ENCODE peak calls at places on chromosome 22, in four cellular contexts. One of them, this sample, is unnamed.
A peak's percentile ranks its signal among the peaks of the same experiment; 100 is the strongest.

GRCh38 chr22:29079218-29079901 is 6.5 kb downstream of the KREMEN1 start:
- DNase-seq in A549: no peak
- DNase-seq in K562: no peak
- DNase-seq in heart left ventricle: no peak
- DNase-seq in this sample: no peak

GRCh38 chr22:36808611-36809344 is 8.1 kb downstream of the PVALB start:
- DNase-seq in K562: no peak
- DNase-seq in A549: no peak
- DNase-seq in heart left ventricle: no peak
- DNase-seq in this sample: no peak

GRCh38 chr22:30290679-30291333 is 1.5 kb upstream of the CASTOR1 start:
- DNase-seq in heart left ventricle: peak; percentile 91
- DNase-seq in K562: no peak
- DNase-seq in A549: no peak
- DNase-seq in this sample: no peak

GRCh38 chr22:40324468-40325305 is 21.6 kb upstream of the ADSL start:
- DNase-seq in heart left ventricle: no peak
- DNase-seq in K562: no peak
- DNase-seq in A549: no peak
- DNase-seq in this sample: no peak

GRCh38 chr22:19710769-19711106 is 3.6 kb upstream of the SEPTIN5 start:
- DNase-seq in heart left ventricle: no peak
- DNase-seq in A549: no peak
- DNase-seq in K562: no peak
- DNase-seq in this sample: no peak

GRCh38 chr22:19434829-19435580 is 2.7 kb downstream of the MRPL40 start:
- DNase-seq in A549: no peak
- DNase-seq in K562: no peak
- DNase-seq in heart left ventricle: no peak
- DNase-seq in this sample: no peak

GRCh38 chr22:49951001-49951677 is 9.4 kb upstream of the PIM3 start:
- DNase-seq in K562: peak; percentile 16
- DNase-seq in A549: no peak
- DNase-seq in heart left ventricle: no peak
- DNase-seq in this sample: peak; percentile 63

GRCh38 chr22:50056214-50056972 is 1.7 kb downstream of the TTLL8 start:
- DNase-seq in heart left ventricle: no peak
- DNase-seq in K562: no peak
- DNase-seq in A549: no peak
- DNase-seq in this sample: peak; percentile 63

GRCh38 chr22:37019309-37020191 is at the start of the genes MPST and TST:
- DNase-seq in A549: peak; percentile 63
- DNase-seq in K562: peak; percentile 81
- DNase-seq in heart left ventricle: peak; percentile 91
- DNase-seq in this sample: peak; percentile 95

GRCh38 chr22:42074153-42074750 is at the start of gene PHETA2:
- DNase-seq in A549: no peak
- DNase-seq in K562: no peak
- DNase-seq in heart left ventricle: peak; percentile 82
- DNase-seq in this sample: peak; percentile 68

GRCh38 chr22:25564320-25564978 is at the start of gene GRK3:
- DNase-seq in heart left ventricle: peak; percentile 83
- DNase-seq in K562: peak; percentile 87
- DNase-seq in A549: peak; percentile 59
- DNase-seq in this sample: peak; percentile 84

GRCh38 chr22:38878001-38878400 is 6.0 kb upstream of the CBX6 start:
- DNase-seq in heart left ventricle: no peak
- DNase-seq in K562: no peak
- DNase-seq in A549: no peak
- DNase-seq in this sample: no peak

GRCh38 chr22:25282671-25283561 is 63.5 kb downstream of the CRYBB2 start:
- DNase-seq in K562: no peak
- DNase-seq in heart left ventricle: peak; percentile 62
- DNase-seq in A549: no peak
- DNase-seq in this sample: peak; percentile 36

GRCh38 chr22:37498289-37498909 is 12.2 kb upstream of the MFNG start:
- DNase-seq in K562: peak; percentile 80
- DNase-seq in heart left ventricle: no peak
- DNase-seq in A549: peak; percentile 52
- DNase-seq in this sample: peak; percentile 87

GRCh38 chr22:29043906-29044575 is 17.6 kb downstream of the C22orf31 start:
- DNase-seq in K562: no peak
- DNase-seq in A549: no peak
- DNase-seq in heart left ventricle: no peak
- DNase-seq in this sample: no peak

GRCh38 chr22:42780070-42780540 is 59.4 kb upstream of the A4GALT start:
- DNase-seq in heart left ventricle: no peak
- DNase-seq in K562: peak; percentile 47
- DNase-seq in A549: peak; percentile 93
- DNase-seq in this sample: peak; percentile 70

GRCh38 chr22:38900677-38901076 is 28.7 kb upstream of the CBX6 start:
- DNase-seq in A549: no peak
- DNase-seq in heart left ventricle: no peak
- DNase-seq in K562: no peak
- DNase-seq in this sample: no peak

GRCh38 chr22:50261615-50262459 is at the start of gene MAPK12:
- DNase-seq in K562: peak; percentile 81
- DNase-seq in A549: no peak
- DNase-seq in heart left ventricle: no peak
- DNase-seq in this sample: peak; percentile 94

GRCh38 chr22:49996532-49997220 is 15.9 kb downstream of the IL17REL start:
- DNase-seq in K562: no peak
- DNase-seq in heart left ventricle: no peak
- DNase-seq in A549: no peak
- DNase-seq in this sample: no peak

DNA sequence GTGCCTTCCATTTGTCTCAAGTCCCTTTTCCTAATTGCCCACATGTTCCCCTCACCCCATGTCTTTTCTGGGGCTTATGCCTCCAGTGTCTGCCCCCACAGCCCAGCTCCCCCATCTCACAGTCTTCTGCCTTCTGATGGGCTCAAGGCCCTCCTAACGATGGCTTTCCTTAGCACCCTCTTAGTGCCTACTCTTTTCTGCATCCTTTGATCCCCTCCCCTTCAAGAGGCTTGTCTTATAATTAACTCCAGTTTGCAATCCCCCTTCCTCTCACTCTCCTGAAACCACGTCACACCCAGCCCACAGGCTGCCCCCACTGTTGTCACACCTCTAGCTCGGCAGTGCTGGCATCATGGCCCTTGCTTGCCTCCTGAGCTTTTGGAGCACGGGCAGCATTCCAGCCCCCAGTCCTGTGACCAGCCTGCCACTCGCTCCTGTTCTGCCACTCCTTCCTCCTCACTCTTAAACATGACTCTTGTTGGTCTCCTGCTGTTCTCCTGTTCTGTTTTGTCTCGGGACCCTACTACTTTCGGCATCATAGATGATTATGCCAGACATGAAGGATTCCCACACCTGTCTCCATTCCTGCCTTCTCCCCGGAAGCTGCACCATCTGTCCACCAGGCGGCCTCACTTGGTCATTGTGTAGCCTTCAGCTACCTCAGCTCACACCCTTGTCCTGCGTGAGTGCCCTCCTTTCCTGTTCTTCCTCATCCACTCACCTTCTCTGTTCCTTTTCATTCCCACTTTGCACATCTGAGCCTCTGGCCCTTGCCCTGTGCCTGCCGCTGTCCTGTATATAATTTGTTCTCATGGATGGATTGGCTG is 26.1 kb downstream of the UBE2L3 start:
- DNase-seq in K562: peak; percentile 88
- DNase-seq in A549: peak; percentile 31
- DNase-seq in heart left ventricle: peak; percentile 76
- DNase-seq in this sample: no peak
- TF ChIP-seq CTCF in K562: peak; percentile 100
- TF ChIP-seq CTCF in A549: peak; percentile 21
- TF ChIP-seq CTCF in heart left ventricle: peak; percentile 22
- TF ChIP-seq CTCF in this sample: no peak

DNA sequence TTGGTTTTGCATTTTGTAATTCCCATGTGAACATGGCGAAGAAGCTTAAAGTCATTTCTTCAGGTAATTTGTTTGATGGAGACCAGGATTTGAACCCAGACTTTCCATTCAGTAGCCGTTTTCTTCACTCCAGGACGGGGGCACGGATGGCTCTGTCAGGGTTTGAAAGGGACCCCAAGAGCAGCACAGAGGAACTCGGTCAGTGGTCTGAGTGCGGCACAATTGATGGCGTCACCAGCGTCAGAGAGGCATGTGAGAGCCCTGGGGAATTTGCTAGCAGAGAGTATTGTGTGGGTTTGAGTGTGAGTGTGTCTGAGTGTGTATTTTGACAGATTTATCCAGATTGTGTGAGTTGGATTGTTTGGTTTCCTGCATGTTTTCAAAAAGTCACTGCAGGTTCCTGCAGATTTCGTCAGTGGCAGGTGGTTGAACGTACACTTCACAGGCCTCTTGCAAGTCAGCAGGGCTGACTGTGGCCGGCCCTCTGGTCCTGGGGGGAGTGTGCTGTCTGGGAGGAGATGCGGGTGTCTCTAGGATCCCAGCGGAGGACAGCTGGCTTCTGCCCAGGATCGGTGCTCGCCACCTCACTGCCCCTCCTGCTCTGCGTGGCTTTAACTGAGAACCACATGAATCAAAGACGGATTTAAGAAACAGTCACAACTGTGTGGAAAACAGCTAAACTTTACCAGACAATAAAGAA is 199.3 kb downstream of the TBC1D22A start:
- DNase-seq in heart left ventricle: no peak
- DNase-seq in K562: no peak
- DNase-seq in A549: no peak
- DNase-seq in this sample: no peak
- TF ChIP-seq CTCF in heart left ventricle: no peak
- TF ChIP-seq CTCF in K562: no peak
- TF ChIP-seq CTCF in A549: no peak
- TF ChIP-seq CTCF in this sample: no peak

GRCh38 chr22:27418261-27418660 is 383.3 kb downstream of the MN1 start:
- DNase-seq in K562: no peak
- DNase-seq in heart left ventricle: no peak
- DNase-seq in A549: no peak
- DNase-seq in this sample: no peak

GRCh38 chr22:27420186-27420816 is 381.3 kb downstream of the MN1 start:
- DNase-seq in A549: no peak
- DNase-seq in K562: no peak
- DNase-seq in heart left ventricle: no peak
- DNase-seq in this sample: no peak

GRCh38 chr22:27419473-27419872 is 382.1 kb downstream of the MN1 start:
- DNase-seq in heart left ventricle: no peak
- DNase-seq in K562: no peak
- DNase-seq in A549: no peak
- DNase-seq in this sample: no peak

GRCh38 chr22:27413702-27414101 is 387.9 kb downstream of the MN1 start:
- DNase-seq in K562: no peak
- DNase-seq in heart left ventricle: no peak
- DNase-seq in A549: no peak
- DNase-seq in this sample: no peak

GRCh38 chr22:27416553-27417427 is 384.8 kb downstream of the MN1 start:
- DNase-seq in A549: peak; percentile 20
- DNase-seq in K562: no peak
- DNase-seq in heart left ventricle: no peak
- DNase-seq in this sample: no peak
- TF ChIP-seq CTCF in A549: no peak
- TF ChIP-seq CTCF in K562: no peak
- TF ChIP-seq CTCF in heart left ventricle: no peak
- TF ChIP-seq CTCF in this sample: no peak

GRCh38 chr22:31953251-31953650 is 8.9 kb downstream of the YWHAH start:
- DNase-seq in heart left ventricle: no peak
- DNase-seq in A549: no peak
- DNase-seq in K562: no peak
- DNase-seq in this sample: no peak

GRCh38 chr22:31951201-31952093 is 7.1 kb downstream of the YWHAH start:
- DNase-seq in K562: no peak
- DNase-seq in heart left ventricle: no peak
- DNase-seq in A549: no peak
- DNase-seq in this sample: no peak

GRCh38 chr22:31950226-31950625 is 5.9 kb downstream of the YWHAH start:
- DNase-seq in A549: no peak
- DNase-seq in heart left ventricle: no peak
- DNase-seq in K562: no peak
- DNase-seq in this sample: no peak

GRCh38 chr22:31952459-31952858 is 8.1 kb downstream of the YWHAH start:
- DNase-seq in K562: no peak
- DNase-seq in A549: no peak
- DNase-seq in heart left ventricle: no peak
- DNase-seq in this sample: no peak

GRCh38 chr22:31952094-31952401 is 7.7 kb downstream of the YWHAH start:
- DNase-seq in A549: no peak
- DNase-seq in heart left ventricle: no peak
- DNase-seq in K562: no peak
- DNase-seq in this sample: no peak
- TF ChIP-seq CTCF in A549: no peak
- TF ChIP-seq CTCF in heart left ventricle: no peak
- TF ChIP-seq CTCF in K562: no peak
- TF ChIP-seq CTCF in this sample: no peak

DNA sequence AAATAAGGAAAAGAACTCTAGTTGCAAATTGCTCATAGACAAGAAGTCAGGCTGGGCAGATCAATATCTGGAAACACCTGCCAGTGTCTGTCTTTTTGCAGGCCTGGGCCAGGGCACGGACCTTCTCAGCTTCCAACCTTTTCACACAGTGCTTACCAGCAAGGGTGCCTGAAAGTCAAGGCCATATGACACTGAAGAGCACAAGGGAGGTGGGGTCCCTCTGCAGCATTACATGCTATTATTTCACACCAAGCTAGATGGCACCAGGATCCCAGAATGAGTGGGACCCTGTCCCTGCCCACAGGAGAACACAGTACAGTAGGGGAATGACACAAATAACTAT is 5.9 kb upstream of the PEX26 start:
- DNase-seq in heart left ventricle: no peak
- DNase-seq in A549: no peak
- DNase-seq in K562: no peak
- DNase-seq in this sample: no peak
- TF ChIP-seq CTCF in heart left ventricle: no peak
- TF ChIP-seq CTCF in A549: no peak
- TF ChIP-seq CTCF in K562: no peak
- TF ChIP-seq CTCF in this sample: no peak

DNA sequence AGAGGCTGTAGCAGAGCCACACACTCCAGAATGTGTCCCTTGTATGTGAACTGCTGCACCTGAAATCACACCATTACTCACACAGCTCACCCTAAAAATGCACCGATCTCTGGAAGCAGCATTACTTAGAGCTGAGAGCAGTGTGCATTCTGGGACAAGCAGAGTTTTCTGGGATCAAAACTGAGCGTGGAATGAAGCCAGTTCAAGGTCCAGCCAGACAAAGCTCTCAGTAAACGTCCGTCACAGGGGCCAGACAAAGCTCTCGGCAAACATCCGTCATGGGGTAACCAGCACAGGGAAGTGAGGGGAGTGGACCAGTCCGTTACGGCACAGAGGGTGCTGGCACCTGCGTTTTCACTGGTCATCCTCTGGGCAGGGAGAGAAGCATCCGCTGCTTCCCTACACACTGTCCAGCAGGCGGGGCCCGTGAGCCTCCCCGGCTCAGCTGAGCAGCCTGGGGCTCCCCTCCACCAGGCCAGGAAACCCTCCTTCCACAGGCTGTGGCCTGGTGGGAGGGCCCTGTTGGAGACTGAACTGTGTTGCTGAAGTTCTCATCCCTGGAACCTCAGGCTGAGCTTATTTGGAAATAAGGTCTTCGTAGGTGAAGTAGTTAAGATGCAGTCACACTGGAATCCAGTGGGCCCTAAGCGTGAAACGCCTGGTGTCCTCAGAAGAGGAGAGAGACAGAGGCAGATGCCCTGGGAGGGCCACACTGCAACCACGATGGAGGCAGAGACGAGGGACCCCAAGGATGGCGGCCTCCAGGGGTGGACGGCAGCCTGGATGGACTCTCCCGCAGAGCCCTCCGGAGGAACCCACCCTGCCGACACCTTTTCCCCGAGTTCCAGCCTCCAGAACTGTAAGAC is 883.9 kb downstream of the BRD1 start:
- DNase-seq in A549: peak; percentile 20
- DNase-seq in K562: peak; percentile 58
- DNase-seq in heart left ventricle: no peak
- DNase-seq in this sample: no peak
- TF ChIP-seq CTCF in A549: peak; percentile 34
- TF ChIP-seq CTCF in K562: peak; percentile 66
- TF ChIP-seq CTCF in heart left ventricle: peak; percentile 47
- TF ChIP-seq CTCF in this sample: peak; percentile 40

This sample was measured in GM20000.